ENCODE peak calls at places on chromosomes 6 and 20, in ten cellular contexts. Q is BE2C, O is breast epithelium, R is cardiac muscle cell, X is cardiac fibroblast, K is endothelial cell, F is Calu3, T is OCI-LY7, G is adrenal gland, M is A549. D is an unnamed sample.

GRCh38 chr6:107634147-107635057 is 144.5 kb downstream of the SOBP start:
- DNase-seq in G (no peak), K (peak; percentile 39), T (no peak), Q (no peak), O (no peak), M (no peak), R (peak; percentile 24), X (no peak), F (no peak), D (peak; percentile 55)

GRCh38 chr6:112640895-112641294 is 293.8 kb downstream of the RFPL4B start:
- DNase-seq in K (no peak), G (no peak), M (no peak), X (no peak), F (no peak), T (no peak), O (no peak), Q (no peak), R (no peak), D (no peak)

GRCh38 chr6:43516697-43517502 is at the start of the genes POLR1C and YIPF3:
- DNase-seq in T (peak; percentile 99), Q (peak; percentile 97), F (peak; percentile 99), M (peak; percentile 81), K (peak; percentile 93), O (peak; percentile 97), X (peak; percentile 99), G (peak; percentile 99), R (peak; percentile 99), D (peak; percentile 96)

GRCh38 chr20:5745416-5745968 is 4.7 kb upstream of the SHLD1 start:
- DNase-seq in F (no peak), K (no peak), M (no peak), T (no peak), Q (no peak), G (peak; percentile 66), R (no peak), O (no peak), X (no peak), D (no peak)

GRCh38 chr6:142846883-142847287 is 98.1 kb downstream of the HIVEP2 start:
- DNase-seq in R (no peak), K (no peak), X (peak; percentile 81), T (no peak), O (no peak), M (no peak), G (peak; percentile 33), F (no peak), Q (no peak), D (no peak)

GRCh38 chr6:35078226-35078850 is 62.8 kb downstream of the TCP11 start:
- DNase-seq in R (no peak), X (no peak), K (no peak), M (no peak), T (no peak), G (peak; percentile 7), F (no peak), Q (no peak), O (no peak), D (no peak)

GRCh38 chr6:132198040-132198439 is 203.2 kb downstream of the MOXD1 start:
- DNase-seq in R (no peak), O (no peak), F (no peak), X (no peak), Q (no peak), G (no peak), M (no peak), T (no peak), K (no peak), D (no peak)

GRCh38 chr6:87045521-87046075 is 49.3 kb downstream of the CGA start:
- DNase-seq in K (no peak), F (no peak), X (no peak), O (no peak), M (no peak), T (peak; percentile 10), R (no peak), Q (no peak), G (no peak), D (no peak)

GRCh38 chr6:45421700-45422540 is 44.2 kb upstream of the SUPT3H start:
- DNase-seq in M (peak; percentile 11), F (peak; percentile 61), K (peak; percentile 50), T (peak; percentile 20), X (peak; percentile 79), G (peak; percentile 27), Q (peak; percentile 21), R (peak; percentile 62), O (no peak), D (peak; percentile 50)

GRCh38 chr6:45420909-45421699 is 43.4 kb upstream of the SUPT3H start:
- DNase-seq in O (no peak), K (no peak), R (no peak), T (no peak), M (peak; percentile 13), Q (no peak), X (no peak), G (no peak), F (no peak), D (no peak)

GRCh38 chr6:45417461-45417860 is 39.7 kb upstream of the SUPT3H start:
- DNase-seq in K (no peak), O (no peak), F (no peak), R (no peak), M (no peak), Q (no peak), X (no peak), T (no peak), G (no peak), D (no peak)

GRCh38 chr6:45420083-45420908 is 42.6 kb upstream of the SUPT3H start:
- DNase-seq in T (no peak), G (no peak), M (no peak), Q (no peak), K (peak; percentile 9), O (peak; percentile 34), R (no peak), X (peak; percentile 66), F (no peak), D (peak; percentile 13)

GRCh38 chr6:45419574-45420082 is 41.9 kb upstream of the SUPT3H start:
- DNase-seq in G (peak; percentile 57), O (peak; percentile 60), M (peak; percentile 9), T (peak; percentile 21), K (peak; percentile 70), Q (peak; percentile 38), R (peak; percentile 81), X (peak; percentile 72), F (peak; percentile 67), D (peak; percentile 23)
- TF ChIP-seq CTCF in G (peak; percentile 49), O (no peak), M (peak; percentile 27), T (no peak), K (no peak), Q (peak; percentile 17), R (peak; percentile 35), X (peak; percentile 31), F (no peak), D (peak; percentile 33)

GRCh38 chr20:30489604-30490003 is 767.9 kb upstream of the DEFB115 start:
- DNase-seq in F (no peak), M (no peak), X (no peak), T (no peak), G (no peak), K (no peak), R (peak; percentile 25), O (no peak), Q (no peak), D (no peak)
- TF ChIP-seq CTCF in F (no peak), M (no peak), X (no peak), T (no peak), G (no peak), K (no peak), R (no peak), O (no peak), Q (no peak), D (no peak)

GRCh38 chr6:166768761-166769160 is 141.7 kb upstream of the RPS6KA2 start:
- DNase-seq in T (no peak), F (no peak), Q (no peak), R (no peak), G (no peak), O (no peak), K (peak; percentile 1), M (no peak), X (no peak), D (no peak)

GRCh38 chr6:166771701-166772100 is 144.7 kb upstream of the RPS6KA2 start:
- DNase-seq in Q (no peak), G (no peak), X (no peak), O (no peak), R (no peak), T (no peak), K (peak; percentile 1), F (no peak), M (no peak), D (no peak)

GRCh38 chr6:166769648-166770047 is 142.6 kb upstream of the RPS6KA2 start:
- DNase-seq in G (no peak), R (no peak), X (no peak), K (peak; percentile 1), O (no peak), T (no peak), Q (no peak), F (no peak), M (no peak), D (no peak)

GRCh38 chr6:166772518-166772917 is 145.5 kb upstream of the RPS6KA2 start:
- DNase-seq in G (no peak), R (no peak), M (no peak), Q (no peak), F (peak; percentile 26), T (no peak), K (peak; percentile 3), X (no peak), O (no peak), D (no peak)

DNA sequence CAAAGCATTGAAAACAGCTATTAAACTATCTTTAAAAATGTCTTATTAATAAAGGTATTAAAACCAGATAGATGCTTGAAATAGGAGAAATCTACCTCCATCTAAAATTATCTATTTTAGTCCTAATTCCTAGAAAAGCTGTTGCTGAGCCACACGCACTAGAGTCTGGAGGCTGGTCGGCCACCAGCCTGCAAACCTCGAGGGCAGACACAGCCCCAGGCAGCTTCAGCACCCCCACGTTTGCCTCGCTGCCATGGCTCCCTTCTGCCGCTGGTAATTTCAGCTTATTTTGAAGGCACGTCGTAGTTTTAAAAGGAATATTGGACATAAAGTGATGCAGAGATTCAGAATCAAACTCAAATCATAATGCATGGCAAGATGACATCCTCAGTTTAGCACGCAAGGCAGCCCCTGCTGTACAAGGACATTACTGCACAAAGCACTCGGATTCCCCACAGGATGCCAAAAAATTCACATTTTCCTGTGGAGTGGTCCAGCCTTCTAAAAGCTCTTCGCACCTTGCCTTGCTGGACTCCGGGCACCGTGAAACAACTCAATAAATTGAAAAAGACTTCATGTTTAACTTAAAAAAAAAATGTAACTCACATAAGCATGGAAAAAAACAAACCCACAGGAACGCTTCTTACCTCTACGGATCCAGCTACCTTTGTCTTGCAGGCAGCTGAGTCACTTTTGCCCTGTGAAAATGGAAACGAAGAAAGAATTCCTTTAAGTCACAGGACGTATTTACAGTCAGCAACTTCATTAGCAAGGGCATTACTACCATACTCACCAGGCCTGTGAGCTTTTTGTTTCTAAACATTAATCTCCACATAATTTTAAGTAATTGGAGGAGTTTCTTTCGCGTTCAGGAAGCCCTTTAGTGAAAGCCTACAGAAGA is 143.4 kb upstream of the RPS6KA2 start:
- DNase-seq in T (no peak), K (peak; percentile 4), G (no peak), R (no peak), F (no peak), O (no peak), Q (no peak), M (no peak), X (peak; percentile 10), D (no peak)
- TF ChIP-seq CTCF in T (peak; percentile 12), K (peak; percentile 26), G (no peak), R (peak; percentile 30), F (no peak), O (no peak), Q (peak; percentile 57), M (no peak), X (peak; percentile 25), D (no peak)

GRCh38 chr6:38507173-38507572 is 132.6 kb downstream of the BTBD9 start:
- DNase-seq in K (no peak), G (no peak), Q (no peak), T (no peak), F (no peak), O (no peak), M (no peak), R (no peak), X (no peak), D (no peak)

GRCh38 chr6:38509713-38510112 is 130.0 kb downstream of the BTBD9 start:
- DNase-seq in G (no peak), Q (no peak), O (no peak), X (peak; percentile 41), R (no peak), M (no peak), F (peak; percentile 7), K (no peak), T (no peak), D (no peak)

GRCh38 chr6:38510205-38510604 is 129.5 kb downstream of the BTBD9 start:
- DNase-seq in X (no peak), K (no peak), M (no peak), T (no peak), O (no peak), Q (no peak), R (no peak), G (no peak), F (no peak), D (no peak)

GRCh38 chr6:38508286-38508685 is 131.4 kb downstream of the BTBD9 start:
- DNase-seq in F (no peak), K (no peak), M (no peak), R (no peak), Q (no peak), G (no peak), T (no peak), X (no peak), O (no peak), D (no peak)

DNA sequence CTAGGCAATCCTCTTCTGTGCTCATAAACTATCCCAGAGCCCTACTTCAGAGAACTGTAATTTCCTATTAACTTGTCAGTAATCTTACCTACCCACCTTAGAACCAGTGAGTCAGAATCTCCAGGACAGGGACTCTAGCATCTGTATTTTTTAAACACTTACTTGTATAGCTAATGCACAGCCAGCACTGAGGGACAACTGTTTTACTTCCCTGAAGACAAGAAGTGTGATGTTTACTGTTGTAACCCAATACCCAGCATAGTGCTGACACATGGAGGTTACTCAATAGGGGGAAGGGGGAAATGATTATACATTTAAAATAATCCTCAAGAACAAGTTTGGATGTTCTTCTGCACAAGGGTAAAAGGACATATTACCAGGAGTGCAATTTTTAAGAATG is 130.8 kb downstream of the BTBD9 start:
- DNase-seq in M (no peak), X (peak; percentile 39), F (peak; percentile 47), G (no peak), O (no peak), K (no peak), T (no peak), R (peak; percentile 27), Q (no peak), D (no peak)
- TF ChIP-seq CTCF in M (no peak), X (no peak), F (no peak), G (no peak), O (no peak), K (no peak), T (no peak), R (no peak), Q (no peak), D (no peak)

D was measured in GM13977.